ENCODE peak calls at places on chromosomes 13 and 19, in seven cellular contexts. N is HT1080; F is GOT3; K is activated CD4-positive, alpha-beta T cell treated with anti-CD3 and anti-CD28 coated beads, Interleukin-2, amount 50 U/mL, for 24 hours; H is uterus; C is AG09309; Y is pons. V is an unnamed sample.

GRCh38 chr13:59635591-59635990 is 528.1 kb downstream of the DIAPH3 start:
- DNase-seq in N (no peak), F (no peak), K (no peak), H (no peak), C (no peak), Y (no peak), V (no peak)

GRCh38 chr13:49840266-49840665 is 47.8 kb upstream of the KPNA3 start:
- DNase-seq in N (no peak), F (no peak), K (no peak), H (no peak), C (no peak), Y (no peak), V (no peak)

GRCh38 chr19:49988433-49988832 is 27.5 kb upstream of the SIGLEC11 start:
- DNase-seq in N (peak), F (no peak), K (no peak), H (no peak), C (no peak), Y (no peak), V (peak)

GRCh38 chr19:18104793-18105131 is 7.2 kb downstream of the MAST3 start:
- DNase-seq in N (no peak), F (no peak), K (no peak), H (no peak), C (no peak), Y (no peak), V (no peak)

GRCh38 chr13:36046672-36047071 is 84.5 kb downstream of the DCLK1 start:
- DNase-seq in N (no peak), F (no peak), K (no peak), H (no peak), C (no peak), Y (no peak), V (no peak)

GRCh38 chr19:38141108-38141507 is 82.9 kb downstream of the DPF1 start:
- DNase-seq in N (no peak), F (no peak), K (no peak), H (no peak), C (no peak), Y (no peak), V (no peak)

GRCh38 chr19:4088975-4089374 is 22.3 kb upstream of the ZBTB7A start:
- DNase-seq in N (no peak), F (no peak), K (no peak), H (no peak), C (no peak), Y (no peak), V (no peak)

GRCh38 chr13:108610517-108610916 is 18.9 kb upstream of the MYO16 start:
- DNase-seq in N (no peak), F (no peak), K (no peak), H (no peak), C (no peak), Y (no peak), V (no peak)

GRCh38 chr13:112443191-112444000 is 67.2 kb downstream of the SPACA7 start:
- DNase-seq in N (no peak), F (no peak), K (no peak), H (no peak), C (no peak), Y (no peak), V (no peak)

GRCh38 chr13:46571189-46571901 is 18.4 kb downstream of the LRCH1 start:
- DNase-seq in N (peak), F (no peak), K (no peak), H (no peak), C (no peak), Y (no peak), V (no peak)

GRCh38 chr19:4083677-4084546 is 17.2 kb upstream of the ZBTB7A start:
- DNase-seq in N (no peak), F (no peak), K (no peak), H (no peak), C (no peak), Y (peak), V (no peak)

GRCh38 chr19:961866-962620 is 22.1 kb upstream of the WDR18 start:
- DNase-seq in N (no peak), F (no peak), K (no peak), H (no peak), C (no peak), Y (no peak), V (peak)

GRCh38 chr13:37194428-37194861 is 89.0 kb upstream of the CSNK1A1L start:
- DNase-seq in N (peak), F (no peak), K (no peak), H (no peak), C (peak), Y (no peak), V (peak)

GRCh38 chr13:40460116-40460515 is 206.3 kb downstream of the FOXO1 start:
- DNase-seq in N (no peak), F (no peak), K (no peak), H (no peak), C (no peak), Y (no peak), V (no peak)

GRCh38 chr19:6250024-6250605 is 29.7 kb downstream of the MLLT1 start:
- DNase-seq in N (no peak), F (no peak), K (no peak), H (no peak), C (no peak), Y (no peak), V (peak)

GRCh38 chr19:13117772-13118423 is at the start of gene NACC1:
- DNase-seq in N (peak), F (peak), K (peak), H (peak), C (no peak), Y (peak), V (peak)

GRCh38 chr19:33785795-33786194 is 10.9 kb upstream of the KCTD15 start:
- DNase-seq in N (peak), F (no peak), K (no peak), H (no peak), C (no peak), Y (no peak), V (peak)

V was measured in RPMI7951.